ENCODE peak calls at places on chromosomes 2 and 18, in ten cellular contexts. Z, R, X, L, O, G, Q, J, P and F are unnamed samples.

GRCh38 chr18:78764544-78764943 is 215.1 kb upstream of the SALL3 start:
- DNase-seq in P (peak; percentile 54), O (no peak), L (no peak), G (peak; percentile 79), R (no peak), X (no peak), Z (peak; percentile 4), Q (no peak), J (no peak), F (no peak)

GRCh38 chr2:240139011-240139441 is 1.4 kb downstream of the OTOS start:
- DNase-seq in Q (no peak), L (no peak), J (peak; percentile 77), O (peak; percentile 28), P (no peak), G (peak; percentile 70), R (no peak), Z (no peak), X (no peak), F (peak; percentile 9)

GRCh38 chr2:95760839-95761525 is 169.2 kb downstream of the TRIM43 start:
- DNase-seq in Z (no peak), L (no peak), X (no peak), G (peak; percentile 76), P (no peak), O (no peak), Q (no peak), J (no peak), R (no peak), F (no peak)

GRCh38 chr2:12717988-12718661 is 1.4 kb downstream of the TRIB2 start:
- DNase-seq in G (peak; percentile 92), L (no peak), O (no peak), X (peak; percentile 39), P (peak; percentile 75), Q (no peak), R (no peak), Z (peak; percentile 30), J (peak; percentile 85), F (peak; percentile 45)

GRCh38 chr2:212737773-212738172 is 199.2 kb upstream of the ERBB4 start:
- DNase-seq in Z (no peak), P (no peak), L (no peak), J (no peak), O (no peak), X (no peak), G (no peak), Q (no peak), R (no peak), F (no peak)

GRCh38 chr2:215540646-215541045 is 104.8 kb upstream of the FN1 start:
- DNase-seq in Q (no peak), J (no peak), G (no peak), R (no peak), Z (no peak), P (no peak), L (no peak), X (no peak), O (no peak), F (no peak)

GRCh38 chr2:42100696-42101585 is 53.1 kb downstream of the PKDCC start:
- DNase-seq in R (no peak), X (peak; percentile 75), O (peak; percentile 70), J (peak; percentile 93), Q (no peak), Z (peak; percentile 61), L (no peak), G (peak; percentile 92), P (peak; percentile 78), F (peak; percentile 60)

GRCh38 chr2:236618370-236618769 is 48.7 kb downstream of the ACKR3 start:
- DNase-seq in G (no peak), X (no peak), L (no peak), P (no peak), Z (no peak), O (no peak), J (no peak), R (no peak), Q (no peak), F (no peak)

GRCh38 chr2:9205963-9206948 is at the start of gene ASAP2:
- DNase-seq in O (peak; percentile 71), J (peak; percentile 88), G (peak; percentile 94), Z (no peak), Q (peak; percentile 26), P (peak; percentile 89), R (no peak), X (peak; percentile 79), L (peak; percentile 45), F (peak; percentile 79)

GRCh38 chr18:23631746-23632145 is 31.0 kb downstream of the ANKRD29 start:
- DNase-seq in P (no peak), O (no peak), L (no peak), Q (no peak), X (no peak), R (no peak), J (no peak), G (no peak), Z (peak; percentile 80), F (no peak)

GRCh38 chr18:12839526-12840196 is 44.4 kb downstream of the PTPN2 start:
- DNase-seq in J (no peak), X (no peak), R (no peak), Q (no peak), G (no peak), L (no peak), O (no peak), Z (no peak), P (no peak), F (no peak)

GRCh38 chr2:136149011-136149410 is 31.1 kb upstream of the CXCR4 start:
- DNase-seq in J (no peak), O (no peak), X (no peak), R (no peak), Z (no peak), P (no peak), Q (no peak), L (no peak), G (no peak), F (no peak)

GRCh38 chr2:203327918-203328734 is at the start of gene ABI2:
- DNase-seq in G (peak; percentile 95), R (no peak), Z (peak; percentile 57), O (peak; percentile 86), Q (peak; percentile 56), J (peak; percentile 89), X (peak; percentile 76), L (peak; percentile 77), P (peak; percentile 91), F (peak; percentile 83)
- TF ChIP-seq POLR2A in G (no peak), R (no peak), Z (no peak), O (no peak), Q (peak; percentile 47), J (no peak), X (no peak), L (peak; percentile 49), P (peak; percentile 16), F (peak; percentile 71)

DNA sequence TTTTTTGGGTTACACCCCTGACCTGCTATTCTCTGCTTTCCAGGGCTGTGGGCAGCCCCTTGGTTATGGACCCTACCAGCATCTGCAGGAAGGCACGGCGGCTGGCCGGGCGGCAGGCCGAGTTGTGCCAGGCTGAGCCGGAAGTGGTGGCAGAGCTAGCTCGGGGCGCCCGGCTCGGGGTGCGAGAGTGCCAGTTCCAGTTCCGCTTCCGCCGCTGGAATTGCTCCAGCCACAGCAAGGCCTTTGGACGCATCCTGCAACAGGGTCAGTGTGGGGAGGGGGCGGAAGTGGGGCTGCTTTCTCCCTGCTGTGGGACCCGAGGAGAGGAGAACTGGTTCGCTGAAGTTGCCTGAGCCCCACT is 9.7 kb upstream of the WNT10A start:
- DNase-seq in L (no peak), Z (no peak), X (no peak), J (peak; percentile 87), O (no peak), G (no peak), R (no peak), P (no peak), Q (no peak), F (no peak)
- H3K4me3 ChIP-seq in L (no peak overlapping the region), Z (no peak overlapping the region), X (peak overlapping the region; percentile 9), J (peak overlapping the region; percentile 49), O (no peak overlapping the region), G (no peak overlapping the region), R (no peak overlapping the region), P (peak overlapping the region; percentile 30), Q (peak overlapping the region; percentile 23), F (no peak overlapping the region)

DNA sequence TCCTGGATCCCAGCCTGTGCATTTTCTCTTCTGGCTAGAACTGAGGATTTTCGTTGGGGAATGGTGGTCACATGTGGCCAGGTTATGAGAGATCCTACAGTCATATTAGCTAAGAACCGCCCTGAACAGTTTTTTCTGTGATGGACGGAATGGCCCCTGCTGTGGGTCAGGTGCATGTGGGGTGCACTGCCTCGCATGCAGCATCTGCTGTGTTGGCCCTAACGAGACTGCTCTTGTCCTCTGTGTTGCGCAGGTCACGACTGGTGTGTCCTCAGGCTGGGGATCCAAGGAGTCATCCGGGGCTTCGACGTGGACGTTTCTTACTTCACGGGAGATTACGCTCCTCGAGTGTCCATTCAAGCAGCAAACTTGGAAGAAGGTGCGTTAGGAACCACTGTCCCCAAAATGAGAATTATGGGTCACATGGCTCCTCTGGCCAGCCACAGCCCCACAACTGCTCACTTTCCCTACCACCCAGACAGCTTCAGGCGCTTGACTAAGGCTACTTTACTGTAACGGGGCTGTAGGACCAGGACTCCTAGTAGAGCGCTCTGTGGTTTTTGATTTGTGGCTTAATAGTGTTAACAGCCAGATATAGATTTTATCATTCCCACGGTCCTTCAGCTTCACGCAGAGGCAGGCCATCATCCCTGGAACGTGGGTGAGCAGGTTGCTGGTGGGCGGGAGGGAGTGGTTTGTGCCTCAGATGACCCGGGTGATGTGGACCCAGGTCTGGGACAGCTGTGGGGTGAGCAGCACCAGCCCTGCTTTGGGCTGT is 21.8 kb downstream of the ALLC start:
- DNase-seq in G (no peak), Z (no peak), R (no peak), O (no peak), P (no peak), L (no peak), X (no peak), Q (no peak), J (no peak), F (no peak)
- TF ChIP-seq POLR2A in G (no peak), Z (no peak), R (no peak), O (no peak), P (no peak), L (no peak), X (no peak), Q (no peak), J (no peak), F (no peak)

GRCh38 chr2:43236256-43236655 is 9.8 kb upstream of the ZFP36L2 start:
- DNase-seq in L (no peak), R (no peak), P (peak; percentile 41), Q (no peak), Z (no peak), O (no peak), J (no peak), G (no peak), X (no peak), F (no peak)

GRCh38 chr2:43239981-43240761 is 13.8 kb upstream of the ZFP36L2 start:
- DNase-seq in L (no peak), P (no peak), R (no peak), Z (no peak), X (no peak), J (no peak), Q (no peak), G (no peak), O (no peak), F (no peak)

GRCh38 chr2:43240762-43241150 is 14.3 kb upstream of the ZFP36L2 start:
- DNase-seq in G (no peak), X (no peak), R (no peak), Q (no peak), O (no peak), P (no peak), Z (no peak), L (no peak), J (no peak), F (no peak)

GRCh38 chr2:43238813-43239212 is 12.4 kb upstream of the ZFP36L2 start:
- DNase-seq in L (no peak), Z (no peak), X (no peak), R (no peak), P (no peak), Q (no peak), O (no peak), G (no peak), J (no peak), F (no peak)

GRCh38 chr2:43238176-43238575 is 11.8 kb upstream of the ZFP36L2 start:
- DNase-seq in J (no peak), P (no peak), X (no peak), Q (no peak), L (no peak), Z (no peak), G (no peak), R (no peak), O (no peak), F (no peak)
- H3K4me3 ChIP-seq in J (no peak overlapping the region), P (no peak overlapping the region), X (no peak overlapping the region), Q (no peak overlapping the region), L (no peak overlapping the region), Z (no peak overlapping the region), G (no peak overlapping the region), R (no peak overlapping the region), O (no peak overlapping the region), F (no peak overlapping the region)